ENCODE peak calls at places on chromosomes 13 and 19, in nine cellular contexts. P is GM23248, I is MM.1S, K is hepatocyte, V is PC-3, R is HCT116, D is PC-9, T is GM23338, B is OCI-LY7. L is an unnamed sample. For H3K9me2, the result is how much of the 10 kb centered on the place peaks cover.

GRCh38 chr13:112647256-112647655 is 42.6 kb upstream of the ATP11A start:
- DNase-seq in V (no peak), I (no peak), K (no peak), R (no peak), P (no peak), B (no peak), D (no peak), T (no peak), L (no peak)

GRCh38 chr19:5873617-5874199 is 3.4 kb upstream of the FUT5 start:
- DNase-seq in T (no peak), I (no peak), B (no peak), P (no peak), K (no peak), V (no peak), D (no peak), R (no peak), L (peak)

GRCh38 chr13:99256709-99257108 is 1.5 kb downstream of the GPR18 start:
- DNase-seq in T (no peak), B (peak), R (no peak), K (no peak), I (no peak), D (no peak), V (no peak), P (peak), L (peak)

GRCh38 chr19:56942749-56943148 is 102.2 kb upstream of the PEG3 start:
- DNase-seq in D (no peak), R (no peak), B (peak), V (no peak), I (no peak), K (peak), P (peak), T (no peak), L (no peak)

GRCh38 chr19:38361633-38362075 is 12.7 kb upstream of the PSMD8 start:
- DNase-seq in I (peak), V (peak), K (peak), P (peak), D (peak), T (peak), R (peak), B (peak), L (peak)

GRCh38 chr19:6551607-6552450 is 21.0 kb downstream of the TNFSF9 start:
- DNase-seq in P (peak), T (peak), R (no peak), D (no peak), V (no peak), I (no peak), B (no peak), K (peak), L (peak)

GRCh38 chr19:43527860-43528622 is 1.0 kb upstream of the ETHE1 start:
- DNase-seq in D (no peak), T (no peak), P (peak), B (no peak), V (peak), K (no peak), I (no peak), R (no peak), L (peak)

GRCh38 chr13:76579701-76580100 is 306.5 kb downstream of the KCTD12 start:
- DNase-seq in P (no peak), K (no peak), B (no peak), D (no peak), V (no peak), T (no peak), R (no peak), I (no peak), L (no peak)

GRCh38 chr13:44280461-44280860 is 93.2 kb upstream of the SERP2 start:
- DNase-seq in D (no peak), T (no peak), P (peak), I (no peak), B (no peak), V (peak), R (no peak), K (no peak), L (no peak)

GRCh38 chr19:58107778-58108545 is 9.9 kb upstream of the ZSCAN18 start:
- DNase-seq in P (no peak), T (no peak), B (no peak), R (no peak), D (no peak), K (no peak), V (no peak), I (no peak), L (no peak)

GRCh38 chr19:29384676-29385075 is 141.1 kb upstream of the VSTM2B start:
- DNase-seq in D (no peak), T (peak), V (no peak), K (no peak), I (no peak), B (no peak), P (no peak), R (no peak), L (peak)

GRCh38 chr19:44847144-44848035 is 1.3 kb downstream of the NECTIN2 start:
- DNase-seq in K (peak), T (peak), B (no peak), V (peak), D (peak), I (no peak), P (peak), R (peak), L (no peak)

GRCh38 chr19:43624933-43625332 is 5.5 kb upstream of the ZNF428 start:
- DNase-seq in R (peak), I (peak), P (peak), T (peak), V (no peak), B (peak), K (no peak), D (no peak), L (peak)

GRCh38 chr19:50046649-50047503 is 21.1 kb downstream of the ZNF473 start:
- DNase-seq in P (peak), K (no peak), R (peak), V (peak), I (no peak), T (peak), D (no peak), B (peak), L (peak)

GRCh38 chr19:13834308-13834790 is 39.1 kb downstream of the ZSWIM4 start:
- DNase-seq in B (no peak), P (peak), D (peak), T (no peak), I (no peak), K (peak), R (no peak), V (peak), L (peak)

GRCh38 chr13:113791761-113792160 is 32.7 kb downstream of the TMEM255B start:
- DNase-seq in B (no peak), P (no peak), T (no peak), R (no peak), K (no peak), I (no peak), V (no peak), D (no peak), L (no peak)

GRCh38 chr19:2051771-2052704 is 994 bp upstream of the MKNK2 start:
- DNase-seq in I (no peak), V (no peak), T (no peak), D (no peak), B (peak), R (no peak), K (peak), P (no peak), L (peak)

GRCh38 chr19:33621811-33622504 is at the start of gene CHST8:
- DNase-seq in P (peak), I (peak), D (no peak), T (peak), B (no peak), R (no peak), V (no peak), K (peak), L (no peak)

GRCh38 chr13:40483601-40484000 is 182.8 kb downstream of the FOXO1 start:
- DNase-seq in R (no peak), B (peak), V (no peak), T (no peak), P (no peak), K (no peak), I (no peak), D (no peak), L (no peak)

GRCh38 chr13:68369739-68370138 is 1139.6 kb upstream of the PCDH9 start:
- DNase-seq in T (peak), P (no peak), B (no peak), I (no peak), K (peak), R (no peak), V (peak), D (peak), L (no peak)

GRCh38 chr13:46559272-46559805 is 6.4 kb downstream of the LRCH1 start:
- DNase-seq in P (peak), V (no peak), K (no peak), I (no peak), R (no peak), B (no peak), T (no peak), D (no peak), L (no peak)

GRCh38 chr13:43300817-43301216 is 277.4 kb downstream of the DNAJC15 start:
- DNase-seq in P (peak), K (no peak), R (no peak), T (no peak), I (no peak), B (no peak), V (no peak), D (no peak), L (no peak)

GRCh38 chr19:17671906-17672305 is 16.2 kb downstream of the UNC13A start:
- DNase-seq in P (peak), B (peak), R (peak), K (no peak), V (peak), D (peak), T (peak), I (peak), L (peak)

GRCh38 chr13:110121312-110122083 is 185.5 kb downstream of the COL4A1 start:
- DNase-seq in V (no peak), K (no peak), T (no peak), R (no peak), I (no peak), B (no peak), P (no peak), D (no peak), L (no peak)

GRCh38 chr13:106499905-106500304 is 35.6 kb downstream of the EFNB2 start:
- DNase-seq in T (no peak), B (no peak), D (no peak), R (no peak), I (peak), P (no peak), K (no peak), V (no peak), L (peak)

GRCh38 chr13:80469841-80470378 is 129.0 kb upstream of the SPRY2 start:
- DNase-seq in I (no peak), B (no peak), K (peak), P (peak), V (peak), R (no peak), D (no peak), T (no peak), L (no peak)

GRCh38 chr19:43687660-43687997 is 17.7 kb upstream of the PLAUR start:
- DNase-seq in I (no peak), V (no peak), P (no peak), B (no peak), R (no peak), D (peak), T (no peak), K (no peak), L (no peak)

GRCh38 chr13:75771818-75772217 is 135.7 kb downstream of the LMO7 start:
- DNase-seq in P (peak), K (no peak), R (peak), B (no peak), I (no peak), D (no peak), V (peak), T (no peak), L (no peak)

GRCh38 chr13:57665471-57665870 is 33.9 kb downstream of the PCDH17 start:
- DNase-seq in K (no peak), P (no peak), B (no peak), V (no peak), T (no peak), R (no peak), D (no peak), I (no peak), L (no peak)

GRCh38 chr13:109945206-109945960 is 159.0 kb upstream of the IRS2 start:
- DNase-seq in I (no peak), V (peak), B (no peak), K (no peak), R (no peak), P (peak), D (no peak), T (no peak), L (no peak)

GRCh38 chr19:38638461-38638860 is 9.0 kb upstream of the ACTN4 start:
- DNase-seq in K (no peak), P (no peak), B (no peak), V (peak), I (no peak), R (no peak), T (no peak), D (peak), L (no peak)

GRCh38 chr19:41401483-41401882 is 3.9 kb downstream of the BCKDHA start:
- DNase-seq in V (no peak), K (no peak), P (no peak), T (no peak), D (no peak), B (no peak), R (no peak), I (no peak), L (no peak)

GRCh38 chr19:41405776-41406175 is 8.2 kb downstream of the BCKDHA start:
- DNase-seq in R (no peak), T (no peak), I (no peak), D (no peak), K (no peak), B (no peak), V (no peak), P (no peak), L (no peak)

GRCh38 chr19:41399525-41399924 is 1.9 kb downstream of the BCKDHA start:
- DNase-seq in I (no peak), R (no peak), V (no peak), P (no peak), D (no peak), B (no peak), T (no peak), K (no peak), L (no peak)

GRCh38 chr19:41402010-41402409 is 4.4 kb downstream of the BCKDHA start:
- DNase-seq in K (no peak), P (no peak), T (no peak), R (no peak), B (no peak), I (no peak), D (no peak), V (no peak), L (no peak)

DNA sequence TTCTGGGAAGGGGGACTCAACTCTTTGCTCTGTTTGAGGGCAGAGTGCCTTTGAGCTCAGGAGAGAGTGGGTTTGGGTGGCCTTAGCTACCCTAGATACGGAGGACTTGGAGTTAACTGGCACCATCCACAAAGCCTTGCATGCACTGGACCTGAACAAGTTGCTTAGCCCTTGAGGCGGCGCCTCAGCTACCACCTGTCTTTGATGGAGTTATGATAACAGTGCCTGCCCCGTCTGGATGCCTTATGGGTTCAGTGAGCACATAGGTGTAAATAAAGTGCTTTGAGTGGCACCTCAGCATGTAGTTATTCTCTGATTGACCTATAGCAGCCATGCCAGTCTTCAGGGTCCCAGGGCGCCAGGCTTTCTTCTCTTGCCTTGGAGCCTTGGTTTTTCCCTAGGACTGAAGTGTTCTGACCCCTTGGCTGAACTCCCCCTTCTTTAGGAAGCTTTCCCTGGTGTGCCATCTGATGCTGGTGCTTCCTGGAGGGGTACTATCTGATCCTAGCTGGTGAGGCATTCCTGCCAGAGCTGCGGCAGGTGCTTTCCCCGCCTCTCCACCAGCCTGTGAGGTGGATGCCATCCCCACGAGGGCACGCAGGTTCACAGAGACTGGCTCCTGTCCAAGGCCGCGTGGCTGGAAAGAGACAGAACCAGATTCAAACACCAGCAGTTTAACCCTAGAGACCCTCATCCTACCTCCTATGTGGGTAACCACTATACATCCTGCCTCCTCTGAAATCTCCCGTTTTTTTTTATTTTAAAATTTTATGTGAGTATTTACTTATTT is 5.8 kb downstream of the BCKDHA start:
- DNase-seq in D (no peak), T (no peak), I (no peak), P (no peak), B (no peak), K (no peak), R (no peak), V (no peak), L (no peak)
- H3K9me2 ChIP-seq in D (under half), T (under half), I (under half), P (under half), B (under half), K (under half), R (under half), V (under half), L (under half)

DNA sequence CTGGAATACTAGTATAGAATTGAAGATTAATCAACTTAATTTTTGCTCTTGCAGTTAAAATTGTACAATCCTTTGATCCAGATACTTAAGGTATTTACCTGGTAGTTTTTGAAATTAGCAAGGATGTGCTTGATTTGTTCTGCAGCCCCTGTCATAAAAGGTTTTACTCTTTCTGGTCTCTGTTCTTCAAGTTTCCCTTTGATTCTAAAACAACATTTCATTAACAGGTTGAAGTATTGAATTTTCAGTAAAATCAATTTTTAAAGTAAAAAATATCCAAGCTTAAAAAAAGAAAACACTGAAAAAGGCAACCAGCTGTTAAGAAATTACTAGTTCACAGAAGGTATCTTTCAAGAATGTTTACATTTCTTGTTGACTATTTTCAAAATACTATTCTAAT is 1.6 kb downstream of the TPT1 start:
- DNase-seq in K (no peak), R (no peak), I (no peak), P (no peak), B (no peak), T (no peak), V (no peak), D (no peak), L (no peak)
- H3K9me2 ChIP-seq in K (under half), R (under half), I (under half), P (under half), B (under half), T (under half), V (under half), D (under half), L (under half)

GRCh38 chr13:30863231-30863630 is 42.8 kb upstream of the MEDAG start:
- DNase-seq in D (no peak), V (no peak), R (no peak), T (peak), K (no peak), P (no peak), B (no peak), I (no peak), L (no peak)
- H3K9me2 ChIP-seq in D (under half), V (under half), R (under half), T (under half), K (under half), P (under half), B (under half), I (under half), L (under half)

GRCh38 chr13:92745233-92745632 is 481.4 kb upstream of the GPC6 start:
- DNase-seq in T (no peak), B (no peak), K (no peak), V (peak), P (no peak), R (no peak), I (no peak), D (no peak), L (no peak)
- H3K9me2 ChIP-seq in T (under half), B (under half), K (under half), V (under half), P (under half), R (under half), I (under half), D (under half), L (under half)